ENCODE peak calls at places on chromosomes 1 and 21, in five cellular contexts. Y is activated CD4-positive, CD25-positive, alpha-beta regulatory T cell; J is adrenal gland; D is GF-D8; B is activated naive CD8-positive, alpha-beta T cell treated with anti-CD3 and anti-CD28 coated beads for 36 hours. R is an unnamed sample.

GRCh38 chr1:21904725-21905520 is 32.2 kb downstream of the HSPG2 start:
- DNase-seq in Y (no peak), J (peak), D (no peak), B (peak), R (peak)

GRCh38 chr1:244074559-244075171 is 23.6 kb downstream of the ZBTB18 start:
- DNase-seq in Y (peak), J (no peak), D (no peak), B (peak), R (no peak)

GRCh38 chr21:31108969-31109368 is 70.7 kb upstream of the KRTAP19-8 start:
- DNase-seq in Y (no peak), J (no peak), D (no peak), B (no peak), R (no peak)

GRCh38 chr1:92556350-92556749 is 69.6 kb upstream of the GFI1 start:
- DNase-seq in Y (no peak), J (no peak), D (no peak), B (no peak), R (no peak)

GRCh38 chr21:37061926-37062591 is 10.8 kb downstream of the PIGP start:
- DNase-seq in Y (no peak), J (no peak), D (no peak), B (no peak), R (no peak)

GRCh38 chr1:47189844-47190562 is at the start of gene PDZK1IP1:
- DNase-seq in Y (no peak), J (peak), D (no peak), B (no peak), R (no peak)

GRCh38 chr1:10761503-10762152 is 34.8 kb downstream of the CASZ1 start:
- DNase-seq in Y (no peak), J (no peak), D (no peak), B (no peak), R (no peak)

GRCh38 chr1:39957299-39958020 is 2.5 kb downstream of the MFSD2A start:
- DNase-seq in Y (no peak), J (no peak), D (no peak), B (no peak), R (no peak)

GRCh38 chr1:35085421-35085820 is 6.2 kb downstream of the ZMYM1 start:
- DNase-seq in Y (no peak), J (peak), D (no peak), B (no peak), R (no peak)

GRCh38 chr1:231497629-231498152 is 30.8 kb upstream of the TSNAX start:
- DNase-seq in Y (no peak), J (no peak), D (no peak), B (no peak), R (no peak)

GRCh38 chr1:165053273-165053835 is 303.2 kb downstream of the LMX1A start:
- DNase-seq in Y (no peak), J (no peak), D (no peak), B (no peak), R (no peak)

GRCh38 chr1:168439451-168440375 is 104.1 kb downstream of the XCL2 start:
- DNase-seq in Y (peak), J (peak), D (peak), B (peak), R (peak)

GRCh38 chr1:60596791-60597748 is 485.3 kb upstream of the NFIA start:
- DNase-seq in Y (no peak), J (no peak), D (no peak), B (no peak), R (no peak)

GRCh38 chr1:183841950-183842816 is 37.3 kb downstream of the RGL1 start:
- DNase-seq in Y (no peak), J (peak), D (no peak), B (peak), R (no peak)

GRCh38 chr1:200665851-200666250 is 3.9 kb downstream of the DDX59 start:
- DNase-seq in Y (no peak), J (peak), D (no peak), B (no peak), R (no peak)

GRCh38 chr1:36204347-36204909 is 19.8 kb upstream of the THRAP3 start:
- DNase-seq in Y (no peak), J (peak), D (no peak), B (no peak), R (no peak)

GRCh38 chr1:200354243-200354642 is 55.6 kb downstream of the ZNF281 start:
- DNase-seq in Y (no peak), J (no peak), D (peak), B (no peak), R (no peak)

GRCh38 chr1:147213271-147213670 is 11.9 kb downstream of the FMO5 start:
- DNase-seq in Y (no peak), J (no peak), D (no peak), B (no peak), R (no peak)

GRCh38 chr1:210053126-210053525 is 115.1 kb downstream of the SYT14 start:
- DNase-seq in Y (no peak), J (no peak), D (no peak), B (no peak), R (no peak)

GRCh38 chr1:56331892-56332567 is 247.3 kb downstream of the PLPP3 start:
- DNase-seq in Y (no peak), J (no peak), D (no peak), B (no peak), R (no peak)

GRCh38 chr1:32470991-32471694 is 6.3 kb downstream of the ZBTB8B start:
- DNase-seq in Y (no peak), J (no peak), D (no peak), B (peak), R (no peak)

GRCh38 chr1:205950280-205950679 is 7.0 kb upstream of the SLC26A9 start:
- DNase-seq in Y (no peak), J (peak), D (no peak), B (no peak), R (no peak)

GRCh38 chr1:8274396-8274795 is 43.5 kb upstream of the SLC45A1 start:
- DNase-seq in Y (no peak), J (no peak), D (no peak), B (no peak), R (no peak)

GRCh38 chr1:212686069-212686468 is 13.6 kb downstream of the BATF3 start:
- DNase-seq in Y (no peak), J (no peak), D (no peak), B (no peak), R (no peak)

GRCh38 chr1:45883633-45884032 is 80.2 kb downstream of the MAST2 start:
- DNase-seq in Y (no peak), J (no peak), D (no peak), B (no peak), R (no peak)

GRCh38 chr1:26044414-26044813 is 1.5 kb downstream of the SLC30A2 start:
- DNase-seq in Y (no peak), J (no peak), D (no peak), B (no peak), R (no peak)